ENCODE peak calls at places on chromosome 20, in seven cellular contexts. J is T-cell, T is GM18507, H is iris pigment epithelial cell, A is H9, U is HL-60, M is ACHN. C is an unnamed sample.

GRCh38 chr20:15155848-15156401 is 818.5 kb upstream of the FLRT3 start:
- DNase-seq in M (no peak), A (no peak), U (no peak), H (no peak), T (no peak), J (no peak), C (no peak)

GRCh38 chr20:3595541-3595940 is 67.7 kb downstream of the GFRA4 start:
- DNase-seq in A (no peak), M (no peak), J (no peak), T (no peak), U (no peak), H (no peak), C (no peak)

GRCh38 chr20:61135966-61136365 is 116.1 kb upstream of the CDH4 start:
- DNase-seq in M (no peak), U (no peak), H (no peak), T (no peak), A (no peak), J (no peak), C (no peak)

GRCh38 chr20:51494241-51495110 is 48.0 kb downstream of the NFATC2 start:
- DNase-seq in J (peak; percentile 60), U (peak; percentile 55), T (no peak), M (no peak), A (no peak), H (no peak), C (no peak)

GRCh38 chr20:6519556-6519955 is 247.9 kb upstream of the BMP2 start:
- DNase-seq in A (no peak), H (peak; percentile 89), T (no peak), U (no peak), J (no peak), M (no peak), C (no peak)

GRCh38 chr20:36017034-36017951 is 48.9 kb downstream of the CNBD2 start:
- DNase-seq in M (peak; percentile 97), J (no peak), A (no peak), U (no peak), H (peak; percentile 64), T (no peak), C (peak; percentile 71)

GRCh38 chr20:28562510-28562898 is 2695.0 kb upstream of the DEFB115 start:
- DNase-seq in A (no peak), U (no peak), T (no peak), J (no peak), H (peak; percentile 81), M (peak; percentile 84), C (no peak)

GRCh38 chr20:4656491-4656890 is 65.2 kb upstream of the PRND start:
- DNase-seq in A (no peak), U (no peak), H (no peak), T (no peak), J (no peak), M (no peak), C (no peak)

GRCh38 chr20:18773566-18773965 is 40.0 kb upstream of the SCP2D1 start:
- DNase-seq in M (no peak), U (no peak), A (no peak), H (no peak), T (no peak), J (no peak), C (no peak)

GRCh38 chr20:38136421-38137245 is 28.4 kb downstream of the TGM2 start:
- DNase-seq in H (no peak), T (no peak), J (no peak), A (no peak), U (no peak), M (no peak), C (no peak)

GRCh38 chr20:62246872-62247652 is 8.7 kb downstream of the OSBPL2 start:
- DNase-seq in J (no peak), T (no peak), H (no peak), A (no peak), U (no peak), M (no peak), C (no peak)

GRCh38 chr20:56634735-56635422 is 5.8 kb downstream of the TFAP2C start:
- DNase-seq in T (no peak), J (no peak), H (no peak), U (no peak), M (no peak), A (peak; percentile 49), C (no peak)

GRCh38 chr20:34525709-34526416 is 9.6 kb downstream of the DYNLRB1 start:
- DNase-seq in T (no peak), U (peak; percentile 10), H (peak; percentile 99), A (no peak), M (peak; percentile 93), J (no peak), C (peak; percentile 99)

GRCh38 chr20:57749131-57749690 is 39.4 kb upstream of the PMEPA1 start:
- DNase-seq in T (no peak), M (no peak), H (no peak), J (no peak), U (no peak), A (no peak), C (no peak)

GRCh38 chr20:23683807-23684206 is 5.0 kb downstream of the CST4 start:
- DNase-seq in T (no peak), H (no peak), M (no peak), J (no peak), A (no peak), U (no peak), C (no peak)

GRCh38 chr20:17688965-17689364 is 6.9 kb upstream of the RRBP1 start:
- DNase-seq in H (no peak), J (no peak), A (no peak), U (no peak), T (no peak), M (no peak), C (no peak)

GRCh38 chr20:49505518-49505917 is 23.1 kb upstream of the KCNB1 start:
- DNase-seq in H (peak; percentile 68), U (no peak), T (no peak), J (no peak), M (peak; percentile 75), A (peak; percentile 61), C (no peak)

GRCh38 chr20:50366270-50367103 is 143.7 kb upstream of the PTPN1 start:
- DNase-seq in H (peak; percentile 85), T (no peak), M (no peak), A (no peak), U (peak; percentile 80), J (no peak), C (peak; percentile 100)

GRCh38 chr20:21981607-21982344 is 276.3 kb downstream of the PAX1 start:
- DNase-seq in T (no peak), A (no peak), M (no peak), H (no peak), J (no peak), U (no peak), C (peak; percentile 41)

GRCh38 chr20:63223121-63223825 is 7.3 kb upstream of the YTHDF1 start:
- DNase-seq in A (peak; percentile 74), H (peak; percentile 26), M (peak; percentile 51), U (peak; percentile 22), J (no peak), T (no peak), C (peak; percentile 78)

GRCh38 chr20:25084616-25085187 is 2.8 kb upstream of the VSX1 start:
- DNase-seq in J (peak; percentile 24), H (no peak), T (no peak), A (peak; percentile 59), M (no peak), U (no peak), C (no peak)

GRCh38 chr20:60964911-60965310 is 287.1 kb upstream of the CDH4 start:
- DNase-seq in U (no peak), J (no peak), M (no peak), A (no peak), H (no peak), T (no peak), C (no peak)

GRCh38 chr20:33516882-33517281 is 27.0 kb downstream of the CBFA2T2 start:
- DNase-seq in M (peak; percentile 7), T (no peak), J (no peak), A (no peak), H (peak; percentile 26), U (no peak), C (no peak)

GRCh38 chr20:48613926-48614325 is 213.9 kb downstream of the PREX1 start:
- DNase-seq in M (no peak), A (no peak), H (no peak), T (no peak), J (peak; percentile 5), U (no peak), C (no peak)

GRCh38 chr20:61859712-61860111 is 206.0 kb downstream of the TAF4 start:
- DNase-seq in J (no peak), M (no peak), T (no peak), H (no peak), U (no peak), A (no peak), C (no peak)

GRCh38 chr20:35899064-35899463 is 55.2 kb downstream of the SCAND1 start:
- DNase-seq in U (no peak), A (no peak), T (no peak), J (no peak), M (no peak), H (peak; percentile 55), C (no peak)

GRCh38 chr20:59159091-59159821 is 4.4 kb upstream of the ZNF831 start:
- DNase-seq in M (no peak), H (no peak), A (peak; percentile 61), T (no peak), J (peak; percentile 92), U (peak; percentile 18), C (no peak)

GRCh38 chr20:45354423-45355208 is 6.4 kb upstream of the SDC4 start:
- DNase-seq in H (peak; percentile 65), J (no peak), A (no peak), U (no peak), T (no peak), M (no peak), C (no peak)

GRCh38 chr20:53915459-53916172 is 154.8 kb downstream of the BCAS1 start:
- DNase-seq in M (peak; percentile 92), H (peak; percentile 86), T (no peak), A (peak; percentile 87), J (peak; percentile 86), U (peak; percentile 97), C (peak; percentile 100)

GRCh38 chr20:6566821-6567220 is 200.7 kb upstream of the BMP2 start:
- DNase-seq in A (no peak), H (peak; percentile 99), M (no peak), U (no peak), T (no peak), J (no peak), C (no peak)

GRCh38 chr20:62918137-62918536 is 8.2 kb downstream of the DIDO1 start:
- DNase-seq in A (no peak), H (no peak), T (no peak), U (no peak), J (peak; percentile 43), M (no peak), C (no peak)

GRCh38 chr20:62875419-62876355 is 14.1 kb upstream of the TCFL5 start:
- DNase-seq in H (peak; percentile 79), M (peak; percentile 11), A (peak; percentile 95), J (no peak), U (peak; percentile 67), T (no peak), C (peak; percentile 95)

GRCh38 chr20:16846011-16846410 is 97.9 kb downstream of the OTOR start:
- DNase-seq in T (no peak), M (peak; percentile 58), A (no peak), J (no peak), U (no peak), H (no peak), C (no peak)

GRCh38 chr20:59770270-59770669 is 163.2 kb downstream of the SYCP2 start:
- DNase-seq in M (peak; percentile 1), U (no peak), A (no peak), T (no peak), H (no peak), J (no peak), C (peak; percentile 52)

GRCh38 chr20:43833511-43834395 is 80.9 kb upstream of the TOX2 start:
- DNase-seq in U (no peak), T (no peak), A (no peak), M (no peak), J (no peak), H (no peak), C (no peak)

GRCh38 chr20:49814057-49814675 is 1.5 kb downstream of the SLC9A8 start:
- DNase-seq in J (no peak), T (no peak), U (peak; percentile 75), M (no peak), A (no peak), H (no peak), C (no peak)

C was measured in HT-29.